ENCODE peak calls at places on chromosome 21, in four cellular contexts. One of them, this sample, is unnamed.

GRCh38 chr21:23463365-23463764 is 2143.9 kb downstream of the MRPL39 start:
- DNase-seq in AG04450: no peak
- DNase-seq in foreskin fibroblast: no peak
- DNase-seq in lower leg skin: no peak
- DNase-seq in this sample: no peak

GRCh38 chr21:31768720-31769119 is 36.8 kb upstream of the SCAF4 start:
- DNase-seq in lower leg skin: no peak
- DNase-seq in foreskin fibroblast: no peak
- DNase-seq in AG04450: no peak
- DNase-seq in this sample: no peak

GRCh38 chr21:38306833-38307232 is 50.0 kb downstream of the KCNJ15 start:
- DNase-seq in AG04450: peak; percentile 93
- DNase-seq in foreskin fibroblast: peak; percentile 96
- DNase-seq in lower leg skin: no peak
- DNase-seq in this sample: peak; percentile 94

GRCh38 chr21:24336491-24336890 is 1270.8 kb downstream of the MRPL39 start:
- DNase-seq in AG04450: no peak
- DNase-seq in foreskin fibroblast: no peak
- DNase-seq in lower leg skin: no peak
- DNase-seq in this sample: no peak

GRCh38 chr21:43345746-43346409 is 81.1 kb downstream of the SIK1 start:
- DNase-seq in foreskin fibroblast: peak; percentile 68
- DNase-seq in lower leg skin: no peak
- DNase-seq in AG04450: peak; percentile 44
- DNase-seq in this sample: peak; percentile 48

GRCh38 chr21:18041012-18041411 is 203.6 kb upstream of the CHODL start:
- DNase-seq in AG04450: no peak
- DNase-seq in lower leg skin: no peak
- DNase-seq in foreskin fibroblast: no peak
- DNase-seq in this sample: peak; percentile 22

GRCh38 chr21:14358775-14359174 is 24.2 kb downstream of the HSPA13 start:
- DNase-seq in lower leg skin: no peak
- DNase-seq in AG04450: no peak
- DNase-seq in foreskin fibroblast: no peak
- DNase-seq in this sample: no peak

GRCh38 chr21:37636152-37636860 is 269.7 kb downstream of the DYRK1A start:
- DNase-seq in foreskin fibroblast: peak; percentile 86
- DNase-seq in lower leg skin: no peak
- DNase-seq in AG04450: peak; percentile 16
- DNase-seq in this sample: peak; percentile 56

GRCh38 chr21:14862794-14863720 is 201.7 kb downstream of the NRIP1 start:
- DNase-seq in foreskin fibroblast: peak; percentile 44
- DNase-seq in lower leg skin: no peak
- DNase-seq in AG04450: no peak
- DNase-seq in this sample: peak; percentile 46

GRCh38 chr21:14376854-14377253 is 6.1 kb downstream of the HSPA13 start:
- DNase-seq in AG04450: no peak
- DNase-seq in lower leg skin: no peak
- DNase-seq in foreskin fibroblast: no peak
- DNase-seq in this sample: no peak

GRCh38 chr21:38478782-38479181 is 19.5 kb downstream of the ERG start:
- DNase-seq in foreskin fibroblast: no peak
- DNase-seq in AG04450: no peak
- DNase-seq in lower leg skin: no peak
- DNase-seq in this sample: no peak

GRCh38 chr21:28779914-28780313 is 212.8 kb downstream of the LTN1 start:
- DNase-seq in lower leg skin: no peak
- DNase-seq in AG04450: no peak
- DNase-seq in foreskin fibroblast: no peak
- DNase-seq in this sample: no peak

GRCh38 chr21:28776251-28776650 is 216.4 kb downstream of the LTN1 start:
- DNase-seq in foreskin fibroblast: peak; percentile 86
- DNase-seq in lower leg skin: no peak
- DNase-seq in AG04450: peak; percentile 74
- DNase-seq in this sample: peak; percentile 82

GRCh38 chr21:28783641-28784185 is 209.0 kb downstream of the LTN1 start:
- DNase-seq in AG04450: no peak
- DNase-seq in foreskin fibroblast: no peak
- DNase-seq in lower leg skin: no peak
- DNase-seq in this sample: no peak

DNA sequence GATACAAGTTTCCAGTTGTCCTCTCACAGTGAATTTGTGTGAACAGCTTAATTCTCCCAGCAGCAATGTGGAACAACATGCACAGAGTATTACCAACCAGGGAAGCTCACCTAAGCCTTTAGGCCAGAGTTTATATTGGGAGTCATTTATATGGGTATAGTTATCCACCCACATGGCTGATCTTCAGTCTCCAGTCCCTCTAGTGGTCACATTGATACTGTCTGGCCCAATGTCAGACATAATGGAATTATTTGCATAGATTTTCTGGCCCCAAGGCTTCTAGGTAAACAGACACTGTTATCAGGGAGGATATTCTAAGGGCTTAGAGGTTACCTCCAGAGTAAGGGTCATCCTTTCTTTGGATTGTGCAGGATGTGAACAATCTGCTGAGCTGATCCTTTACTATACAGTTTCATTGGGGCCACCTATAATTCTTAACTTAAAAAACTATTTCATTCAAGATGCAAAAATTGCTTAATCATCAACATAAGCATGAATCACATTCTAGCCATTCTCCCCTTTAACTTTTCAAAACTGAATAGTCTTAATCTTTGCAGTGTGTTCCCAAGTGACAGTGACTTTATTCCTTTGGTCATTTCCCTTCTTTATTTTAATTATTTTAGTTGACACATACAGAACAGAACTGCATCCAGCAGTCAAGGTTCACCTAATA is 210.9 kb downstream of the LTN1 start:
- DNase-seq in foreskin fibroblast: peak; percentile 68
- DNase-seq in AG04450: no peak
- DNase-seq in lower leg skin: no peak
- DNase-seq in this sample: no peak
- TF ChIP-seq CTCF in foreskin fibroblast: peak; percentile 57
- TF ChIP-seq CTCF in AG04450: peak; percentile 69
- TF ChIP-seq CTCF in lower leg skin: no peak
- TF ChIP-seq CTCF in this sample: peak; percentile 60

DNA sequence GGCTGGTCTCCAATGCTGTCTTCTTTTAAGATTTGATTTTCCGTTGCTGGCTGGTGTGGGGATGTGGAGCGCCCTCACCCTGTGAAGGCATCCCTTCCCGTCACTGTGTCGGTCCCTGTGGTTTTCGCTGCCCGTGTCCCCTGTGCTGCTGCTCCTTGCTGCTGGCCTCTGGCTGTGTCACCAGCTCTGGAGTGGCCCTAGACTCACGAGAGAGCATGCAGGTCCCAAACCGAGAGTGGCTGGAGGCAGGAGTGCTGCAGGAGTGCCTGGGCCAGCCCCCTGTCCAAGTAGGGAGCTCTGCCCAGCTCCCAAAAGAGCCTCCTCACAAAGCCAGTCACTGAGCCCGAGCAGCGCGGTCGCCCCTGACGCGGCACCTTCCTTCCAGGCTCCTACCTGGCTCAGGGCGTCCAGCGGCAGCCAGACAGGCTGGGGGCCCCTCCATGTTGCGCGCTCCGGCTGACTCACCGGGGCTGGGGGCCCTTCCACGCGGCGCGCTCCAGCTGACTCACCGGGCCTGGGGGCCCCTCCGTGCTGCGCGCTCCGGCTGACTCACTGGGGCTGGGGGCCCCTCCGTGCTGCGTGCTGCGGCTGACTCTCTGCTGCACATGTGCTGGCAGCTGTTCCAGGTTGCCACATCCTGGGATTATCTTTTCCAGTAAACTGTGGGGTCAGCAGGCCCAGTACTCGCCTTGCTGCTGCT is 106.7 kb upstream of the COL6A1 start:
- DNase-seq in lower leg skin: peak; percentile 27
- DNase-seq in AG04450: peak; percentile 95
- DNase-seq in foreskin fibroblast: peak; percentile 99
- DNase-seq in this sample: peak; percentile 98
- H3K4me3 ChIP-seq in lower leg skin: no peak overlapping the region
- H3K4me3 ChIP-seq in AG04450: peak overlapping the region; percentile 48
- H3K4me3 ChIP-seq in foreskin fibroblast: peak overlapping the region; percentile 27
- H3K4me3 ChIP-seq in this sample: peak overlapping the region; percentile 7

DNA sequence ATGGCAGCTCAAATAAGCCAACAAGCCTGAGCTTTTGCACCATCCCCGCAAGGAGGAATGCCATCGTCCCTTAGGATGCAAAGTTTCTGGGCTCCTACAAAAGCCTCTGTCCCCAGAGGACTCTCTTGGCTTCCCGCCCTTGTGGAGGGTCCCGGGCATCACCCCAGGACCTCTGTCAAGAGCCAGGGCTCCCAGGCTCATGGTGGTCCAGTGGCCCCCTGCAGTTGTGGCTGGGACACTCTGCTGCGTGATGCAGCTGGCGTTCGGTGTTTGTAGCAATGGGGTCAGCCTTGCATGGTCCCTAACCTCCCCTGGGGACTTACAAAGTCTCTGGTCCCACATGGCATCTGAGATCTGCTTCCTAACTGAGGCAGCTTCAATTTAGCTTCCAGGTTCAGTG is 104.7 kb downstream of the RIPK4 start:
- DNase-seq in foreskin fibroblast: no peak
- DNase-seq in lower leg skin: no peak
- DNase-seq in AG04450: no peak
- DNase-seq in this sample: no peak
- TF ChIP-seq CTCF in foreskin fibroblast: no peak
- TF ChIP-seq CTCF in lower leg skin: no peak
- TF ChIP-seq CTCF in AG04450: no peak
- TF ChIP-seq CTCF in this sample: no peak

GRCh38 chr21:42061195-42061865 is 9.8 kb upstream of the UMODL1 start:
- DNase-seq in lower leg skin: no peak
- DNase-seq in AG04450: no peak
- DNase-seq in foreskin fibroblast: no peak
- DNase-seq in this sample: no peak
- H3K4me3 ChIP-seq in lower leg skin: no peak overlapping the region
- H3K4me3 ChIP-seq in AG04450: no peak overlapping the region
- H3K4me3 ChIP-seq in foreskin fibroblast: no peak overlapping the region
- H3K4me3 ChIP-seq in this sample: no peak overlapping the region

GRCh38 chr21:35616090-35616489 is 444.2 kb downstream of the SETD4 start:
- DNase-seq in foreskin fibroblast: peak; percentile 78
- DNase-seq in AG04450: no peak
- DNase-seq in lower leg skin: no peak
- DNase-seq in this sample: peak; percentile 75
- TF ChIP-seq CTCF in foreskin fibroblast: peak; percentile 28
- TF ChIP-seq CTCF in AG04450: peak; percentile 55
- TF ChIP-seq CTCF in lower leg skin: no peak
- TF ChIP-seq CTCF in this sample: peak; percentile 54

GRCh38 chr21:44870748-44871495 is 2.6 kb downstream of the PTTG1IP start:
- DNase-seq in AG04450: no peak
- DNase-seq in lower leg skin: no peak
- DNase-seq in foreskin fibroblast: no peak
- DNase-seq in this sample: peak; percentile 22
- H3K4me3 ChIP-seq in AG04450: peak overlapping the region; percentile 29
- H3K4me3 ChIP-seq in lower leg skin: no peak overlapping the region
- H3K4me3 ChIP-seq in foreskin fibroblast: peak overlapping the region; percentile 85
- H3K4me3 ChIP-seq in this sample: peak overlapping the region; percentile 51

DNA sequence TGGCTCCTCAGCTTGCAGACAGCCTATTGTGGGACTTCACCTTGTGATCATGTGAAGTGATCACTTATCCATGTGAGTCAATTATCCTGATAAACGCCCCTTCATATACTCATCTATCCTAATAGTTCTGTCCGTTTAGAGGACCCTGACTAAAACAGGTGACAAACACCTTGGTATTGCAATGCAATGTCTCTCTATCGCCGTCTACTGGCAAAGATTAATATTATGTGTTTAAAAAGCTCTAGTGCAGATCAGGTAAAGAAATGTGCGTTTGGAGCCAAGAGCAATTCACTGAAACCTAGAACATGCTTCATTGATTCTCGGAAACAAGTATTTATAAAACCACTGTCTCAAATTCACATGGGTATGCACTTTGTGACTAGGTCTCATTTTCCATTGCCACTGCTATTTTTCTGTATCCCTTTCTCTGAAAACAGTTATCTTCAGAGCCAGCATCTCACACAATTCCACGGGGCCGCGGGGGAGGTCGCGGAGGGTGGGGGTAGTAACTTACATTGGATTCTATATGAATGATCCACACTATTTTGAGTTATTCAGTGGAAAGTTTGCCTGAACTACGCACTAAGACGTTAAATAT is 554.6 kb upstream of the NCAM2 start:
- DNase-seq in lower leg skin: no peak
- DNase-seq in AG04450: no peak
- DNase-seq in foreskin fibroblast: no peak
- DNase-seq in this sample: no peak
- TF ChIP-seq CTCF in lower leg skin: no peak
- TF ChIP-seq CTCF in AG04450: no peak
- TF ChIP-seq CTCF in foreskin fibroblast: no peak
- TF ChIP-seq CTCF in this sample: peak; percentile 14

GRCh38 chr21:33219961-33220360 is 9.8 kb upstream of the IFNAR2 start:
- DNase-seq in AG04450: no peak
- DNase-seq in foreskin fibroblast: no peak
- DNase-seq in lower leg skin: no peak
- DNase-seq in this sample: no peak
- H3K4me3 ChIP-seq in AG04450: no peak overlapping the region
- H3K4me3 ChIP-seq in foreskin fibroblast: no peak overlapping the region
- H3K4me3 ChIP-seq in lower leg skin: no peak overlapping the region
- H3K4me3 ChIP-seq in this sample: no peak overlapping the region

GRCh38 chr21:16073571-16073970 is 343.8 kb downstream of the USP25 start:
- DNase-seq in foreskin fibroblast: peak; percentile 6
- DNase-seq in AG04450: no peak
- DNase-seq in lower leg skin: no peak
- DNase-seq in this sample: peak; percentile 15
- TF ChIP-seq CTCF in foreskin fibroblast: no peak
- TF ChIP-seq CTCF in AG04450: no peak
- TF ChIP-seq CTCF in lower leg skin: no peak
- TF ChIP-seq CTCF in this sample: no peak

DNA sequence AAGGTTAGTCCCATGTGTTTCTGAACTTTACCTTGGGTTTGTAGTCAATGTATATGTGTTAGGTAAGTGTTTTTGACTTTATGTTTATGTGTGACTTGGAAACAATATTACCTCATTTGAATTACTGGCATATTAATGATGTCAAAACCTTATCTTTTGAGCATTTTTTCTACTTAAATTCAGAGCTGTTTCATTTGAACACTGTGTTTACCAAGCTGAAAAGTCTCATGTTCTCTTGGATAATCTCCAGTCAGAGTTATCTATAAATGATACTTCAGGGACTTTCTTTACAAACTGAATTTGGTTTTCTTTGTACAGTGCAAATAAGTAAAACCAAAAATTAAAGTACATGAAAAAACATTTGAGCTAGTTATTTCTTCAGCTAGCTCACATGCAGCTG is 30.0 kb downstream of the ADAMTS1 start:
- DNase-seq in AG04450: no peak
- DNase-seq in foreskin fibroblast: no peak
- DNase-seq in lower leg skin: no peak
- DNase-seq in this sample: no peak
- H3K4me3 ChIP-seq in AG04450: no peak overlapping the region
- H3K4me3 ChIP-seq in foreskin fibroblast: no peak overlapping the region
- H3K4me3 ChIP-seq in lower leg skin: no peak overlapping the region
- H3K4me3 ChIP-seq in this sample: no peak overlapping the region